ENCODE peak calls at places on chromosomes 16 and 17, in six cellular contexts. Z, C, P, V, N and R are unnamed samples.

GRCh38 chr17:58575511-58575910 is 61.1 kb upstream of the MTMR4 start:
- DNase-seq in V (no peak), C (peak; percentile 66), P (no peak), Z (no peak), N (no peak), R (peak; percentile 37)

GRCh38 chr16:89374393-89374948 is 115.9 kb downstream of the ANKRD11 start:
- DNase-seq in C (peak; percentile 74), V (no peak), P (peak; percentile 62), Z (no peak), N (no peak), R (peak; percentile 37)

GRCh38 chr17:15247891-15248529 is 17.1 kb downstream of the PMP22 start:
- DNase-seq in N (no peak), C (no peak), P (peak; percentile 29), V (no peak), Z (peak; percentile 13), R (peak; percentile 37)

GRCh38 chr17:7745748-7746470 is 28.4 kb downstream of the DNAH2 start:
- DNase-seq in Z (no peak), N (no peak), C (peak; percentile 78), V (no peak), P (peak; percentile 39), R (peak; percentile 97)

GRCh38 chr17:1787301-1787902 is 25.5 kb downstream of the SERPINF1 start:
- DNase-seq in P (peak; percentile 46), V (no peak), N (no peak), C (peak; percentile 95), Z (peak; percentile 63), R (peak; percentile 94)

GRCh38 chr16:63890723-63891122 is 1231.1 kb downstream of the CDH11 start:
- DNase-seq in V (no peak), P (no peak), C (no peak), Z (no peak), N (no peak), R (no peak)

GRCh38 chr17:20994779-20995149 is 48.0 kb downstream of the USP22 start:
- DNase-seq in P (no peak), C (no peak), V (no peak), N (no peak), Z (no peak), R (no peak)

GRCh38 chr16:27239026-27239425 is 29.5 kb downstream of the NSMCE1 start:
- DNase-seq in Z (no peak), C (no peak), P (no peak), N (no peak), V (no peak), R (no peak)

GRCh38 chr16:68520649-68521086 is 18.4 kb upstream of the ZFP90 start:
- DNase-seq in V (peak; percentile 82), Z (peak; percentile 90), C (peak; percentile 83), P (peak; percentile 95), N (peak; percentile 65), R (peak; percentile 87)

GRCh38 chr17:80198144-80198661 is 21.9 kb downstream of the SGSH start:
- DNase-seq in Z (no peak), C (no peak), N (no peak), P (no peak), V (no peak), R (no peak)

GRCh38 chr16:87119168-87119567 is 198.0 kb downstream of the C16orf95 start:
- DNase-seq in N (no peak), C (no peak), V (no peak), P (no peak), Z (no peak), R (no peak)

GRCh38 chr17:4536259-4536741 is 18.9 kb downstream of the MYBBP1A start:
- DNase-seq in Z (no peak), C (no peak), P (no peak), N (no peak), V (peak; percentile 13), R (no peak)

GRCh38 chr17:15194859-15195277 is 70.3 kb downstream of the PMP22 start:
- DNase-seq in V (peak; percentile 67), P (no peak), Z (no peak), C (no peak), N (no peak), R (no peak)

GRCh38 chr17:68296217-68297140 is 5.2 kb downstream of the ARSG start:
- DNase-seq in Z (peak; percentile 33), V (no peak), P (no peak), C (no peak), N (no peak), R (no peak)

GRCh38 chr17:48611213-48611612 is 396 bp upstream of the HOXB7 start:
- DNase-seq in N (no peak), C (no peak), Z (no peak), V (no peak), P (no peak), R (peak; percentile 50)

GRCh38 chr17:78839173-78839761 is 1.3 kb downstream of the USP36 start:
- DNase-seq in Z (no peak), N (no peak), V (no peak), P (no peak), C (peak; percentile 9), R (peak; percentile 69)

GRCh38 chr16:984106-984505 is 2.5 kb downstream of the SOX8 start:
- DNase-seq in N (no peak), V (no peak), Z (no peak), C (no peak), P (no peak), R (no peak)

GRCh38 chr16:2039286-2040030 is 8.2 kb downstream of the NTHL1 start:
- DNase-seq in N (no peak), V (no peak), C (peak; percentile 65), Z (peak; percentile 79), P (no peak), R (no peak)

GRCh38 chr16:68289621-68290329 is 21.0 kb downstream of the SLC7A6OS start:
- DNase-seq in V (no peak), P (no peak), Z (no peak), C (no peak), N (no peak), R (peak; percentile 76)

GRCh38 chr16:30956601-30957455 is 726 bp upstream of the SETD1A start:
- DNase-seq in C (peak; percentile 79), P (peak; percentile 94), N (peak; percentile 79), Z (peak; percentile 86), V (peak; percentile 55), R (peak; percentile 93)

GRCh38 chr17:20071824-20072691 is 62.9 kb downstream of the SPECC1 start:
- DNase-seq in V (no peak), Z (no peak), C (no peak), N (no peak), P (no peak), R (no peak)